ENCODE peak calls at places on chromosomes 11 and 22, in eight cellular contexts. One of them, this sample, is unnamed.

GRCh38 chr11:118895093-118896039 is 11.7 kb downstream of the CXCR5 start:
- DNase-seq in choroid plexus epithelial cell: no peak
- DNase-seq in NCI-H1930: no peak
- DNase-seq in kidney glomerular epithelial cell: no peak
- DNase-seq in Calu3: no peak
- DNase-seq in stimulated activated CD8-positive, alpha-beta memory T cell treated with anti-CD3 and anti-CD28 coated beads, Interleukin-2, amount 100 ng/mL, for 1 hour: no peak
- DNase-seq in activated CD8-positive, alpha-beta memory T cell treated with anti-CD3 and anti-CD28 coated beads for 48 hours: no peak
- DNase-seq in H54: no peak
- DNase-seq in this sample: no peak

GRCh38 chr22:19757985-19758895 is 2.3 kb upstream of the TBX1 start:
- DNase-seq in choroid plexus epithelial cell: no peak
- DNase-seq in NCI-H1930: no peak
- DNase-seq in kidney glomerular epithelial cell: no peak
- DNase-seq in Calu3: no peak
- DNase-seq in stimulated activated CD8-positive, alpha-beta memory T cell treated with anti-CD3 and anti-CD28 coated beads, Interleukin-2, amount 100 ng/mL, for 1 hour: no peak
- DNase-seq in activated CD8-positive, alpha-beta memory T cell treated with anti-CD3 and anti-CD28 coated beads for 48 hours: no peak
- DNase-seq in H54: no peak
- DNase-seq in this sample: no peak

GRCh38 chr11:107898270-107898669 is 30.0 kb upstream of the RAB39A start:
- DNase-seq in choroid plexus epithelial cell: peak
- DNase-seq in NCI-H1930: no peak
- DNase-seq in kidney glomerular epithelial cell: peak
- DNase-seq in Calu3: no peak
- DNase-seq in stimulated activated CD8-positive, alpha-beta memory T cell treated with anti-CD3 and anti-CD28 coated beads, Interleukin-2, amount 100 ng/mL, for 1 hour: no peak
- DNase-seq in activated CD8-positive, alpha-beta memory T cell treated with anti-CD3 and anti-CD28 coated beads for 48 hours: no peak
- DNase-seq in H54: peak
- DNase-seq in this sample: no peak

GRCh38 chr11:11395126-11395525 is 42.1 kb upstream of the CSNK2A3 start:
- DNase-seq in choroid plexus epithelial cell: no peak
- DNase-seq in NCI-H1930: no peak
- DNase-seq in kidney glomerular epithelial cell: no peak
- DNase-seq in Calu3: no peak
- DNase-seq in stimulated activated CD8-positive, alpha-beta memory T cell treated with anti-CD3 and anti-CD28 coated beads, Interleukin-2, amount 100 ng/mL, for 1 hour: no peak
- DNase-seq in activated CD8-positive, alpha-beta memory T cell treated with anti-CD3 and anti-CD28 coated beads for 48 hours: no peak
- DNase-seq in H54: no peak
- DNase-seq in this sample: no peak

GRCh38 chr22:44668190-44668885 is 33.7 kb upstream of the PRR5 start:
- DNase-seq in choroid plexus epithelial cell: no peak
- DNase-seq in NCI-H1930: peak
- DNase-seq in kidney glomerular epithelial cell: no peak
- DNase-seq in Calu3: no peak
- DNase-seq in stimulated activated CD8-positive, alpha-beta memory T cell treated with anti-CD3 and anti-CD28 coated beads, Interleukin-2, amount 100 ng/mL, for 1 hour: no peak
- DNase-seq in activated CD8-positive, alpha-beta memory T cell treated with anti-CD3 and anti-CD28 coated beads for 48 hours: no peak
- DNase-seq in H54: no peak
- DNase-seq in this sample: no peak

GRCh38 chr22:32533265-32534068 is 58.9 kb downstream of the FBXO7 start:
- DNase-seq in choroid plexus epithelial cell: peak
- DNase-seq in NCI-H1930: no peak
- DNase-seq in kidney glomerular epithelial cell: no peak
- DNase-seq in Calu3: no peak
- DNase-seq in stimulated activated CD8-positive, alpha-beta memory T cell treated with anti-CD3 and anti-CD28 coated beads, Interleukin-2, amount 100 ng/mL, for 1 hour: no peak
- DNase-seq in activated CD8-positive, alpha-beta memory T cell treated with anti-CD3 and anti-CD28 coated beads for 48 hours: no peak
- DNase-seq in H54: no peak
- DNase-seq in this sample: peak

GRCh38 chr22:49368976-49369725 is 458.5 kb downstream of the BRD1 start:
- DNase-seq in choroid plexus epithelial cell: no peak
- DNase-seq in NCI-H1930: peak
- DNase-seq in kidney glomerular epithelial cell: no peak
- DNase-seq in Calu3: no peak
- DNase-seq in stimulated activated CD8-positive, alpha-beta memory T cell treated with anti-CD3 and anti-CD28 coated beads, Interleukin-2, amount 100 ng/mL, for 1 hour: no peak
- DNase-seq in activated CD8-positive, alpha-beta memory T cell treated with anti-CD3 and anti-CD28 coated beads for 48 hours: no peak
- DNase-seq in H54: peak
- DNase-seq in this sample: no peak

GRCh38 chr22:41040483-41040882 is 51.9 kb upstream of the EP300 start:
- DNase-seq in choroid plexus epithelial cell: no peak
- DNase-seq in NCI-H1930: no peak
- DNase-seq in kidney glomerular epithelial cell: no peak
- DNase-seq in Calu3: no peak
- DNase-seq in stimulated activated CD8-positive, alpha-beta memory T cell treated with anti-CD3 and anti-CD28 coated beads, Interleukin-2, amount 100 ng/mL, for 1 hour: no peak
- DNase-seq in activated CD8-positive, alpha-beta memory T cell treated with anti-CD3 and anti-CD28 coated beads for 48 hours: no peak
- DNase-seq in H54: no peak
- DNase-seq in this sample: no peak

GRCh38 chr11:8531312-8531711 is 62.7 kb downstream of the STK33 start:
- DNase-seq in choroid plexus epithelial cell: no peak
- DNase-seq in NCI-H1930: no peak
- DNase-seq in kidney glomerular epithelial cell: no peak
- DNase-seq in Calu3: no peak
- DNase-seq in stimulated activated CD8-positive, alpha-beta memory T cell treated with anti-CD3 and anti-CD28 coated beads, Interleukin-2, amount 100 ng/mL, for 1 hour: no peak
- DNase-seq in activated CD8-positive, alpha-beta memory T cell treated with anti-CD3 and anti-CD28 coated beads for 48 hours: no peak
- DNase-seq in H54: no peak
- DNase-seq in this sample: no peak

GRCh38 chr11:93710239-93710638 is 31.1 kb downstream of the TAF1D start:
- DNase-seq in choroid plexus epithelial cell: no peak
- DNase-seq in NCI-H1930: no peak
- DNase-seq in kidney glomerular epithelial cell: no peak
- DNase-seq in Calu3: no peak
- DNase-seq in stimulated activated CD8-positive, alpha-beta memory T cell treated with anti-CD3 and anti-CD28 coated beads, Interleukin-2, amount 100 ng/mL, for 1 hour: no peak
- DNase-seq in activated CD8-positive, alpha-beta memory T cell treated with anti-CD3 and anti-CD28 coated beads for 48 hours: no peak
- DNase-seq in H54: no peak
- DNase-seq in this sample: no peak

GRCh38 chr11:119295178-119295577 is 21.8 kb downstream of the MCAM start:
- DNase-seq in choroid plexus epithelial cell: no peak
- DNase-seq in NCI-H1930: no peak
- DNase-seq in kidney glomerular epithelial cell: no peak
- DNase-seq in Calu3: no peak
- DNase-seq in stimulated activated CD8-positive, alpha-beta memory T cell treated with anti-CD3 and anti-CD28 coated beads, Interleukin-2, amount 100 ng/mL, for 1 hour: no peak
- DNase-seq in activated CD8-positive, alpha-beta memory T cell treated with anti-CD3 and anti-CD28 coated beads for 48 hours: no peak
- DNase-seq in H54: no peak
- DNase-seq in this sample: no peak

GRCh38 chr11:73223998-73224730 is 6.1 kb downstream of the P2RY2 start:
- DNase-seq in choroid plexus epithelial cell: no peak
- DNase-seq in NCI-H1930: no peak
- DNase-seq in kidney glomerular epithelial cell: no peak
- DNase-seq in Calu3: no peak
- DNase-seq in stimulated activated CD8-positive, alpha-beta memory T cell treated with anti-CD3 and anti-CD28 coated beads, Interleukin-2, amount 100 ng/mL, for 1 hour: no peak
- DNase-seq in activated CD8-positive, alpha-beta memory T cell treated with anti-CD3 and anti-CD28 coated beads for 48 hours: no peak
- DNase-seq in H54: no peak
- DNase-seq in this sample: no peak

GRCh38 chr11:110710520-110711381 is 1.5 kb downstream of the ARHGAP20 start:
- DNase-seq in choroid plexus epithelial cell: peak
- DNase-seq in NCI-H1930: no peak
- DNase-seq in kidney glomerular epithelial cell: peak
- DNase-seq in Calu3: no peak
- DNase-seq in stimulated activated CD8-positive, alpha-beta memory T cell treated with anti-CD3 and anti-CD28 coated beads, Interleukin-2, amount 100 ng/mL, for 1 hour: no peak
- DNase-seq in activated CD8-positive, alpha-beta memory T cell treated with anti-CD3 and anti-CD28 coated beads for 48 hours: no peak
- DNase-seq in H54: no peak
- DNase-seq in this sample: no peak

GRCh38 chr22:39242809-39243442 is 1.9 kb downstream of the PDGFB start:
- DNase-seq in choroid plexus epithelial cell: no peak
- DNase-seq in NCI-H1930: no peak
- DNase-seq in kidney glomerular epithelial cell: no peak
- DNase-seq in Calu3: peak
- DNase-seq in stimulated activated CD8-positive, alpha-beta memory T cell treated with anti-CD3 and anti-CD28 coated beads, Interleukin-2, amount 100 ng/mL, for 1 hour: no peak
- DNase-seq in activated CD8-positive, alpha-beta memory T cell treated with anti-CD3 and anti-CD28 coated beads for 48 hours: no peak
- DNase-seq in H54: no peak
- DNase-seq in this sample: no peak

GRCh38 chr22:31977141-31977781 is 32.9 kb downstream of the YWHAH start:
- DNase-seq in choroid plexus epithelial cell: peak
- DNase-seq in NCI-H1930: peak
- DNase-seq in kidney glomerular epithelial cell: peak
- DNase-seq in Calu3: peak
- DNase-seq in stimulated activated CD8-positive, alpha-beta memory T cell treated with anti-CD3 and anti-CD28 coated beads, Interleukin-2, amount 100 ng/mL, for 1 hour: peak
- DNase-seq in activated CD8-positive, alpha-beta memory T cell treated with anti-CD3 and anti-CD28 coated beads for 48 hours: peak
- DNase-seq in H54: peak
- DNase-seq in this sample: peak

GRCh38 chr11:132111781-132112380 is 741.5 kb downstream of the NTM start:
- DNase-seq in choroid plexus epithelial cell: peak
- DNase-seq in NCI-H1930: no peak
- DNase-seq in kidney glomerular epithelial cell: peak
- DNase-seq in Calu3: no peak
- DNase-seq in stimulated activated CD8-positive, alpha-beta memory T cell treated with anti-CD3 and anti-CD28 coated beads, Interleukin-2, amount 100 ng/mL, for 1 hour: no peak
- DNase-seq in activated CD8-positive, alpha-beta memory T cell treated with anti-CD3 and anti-CD28 coated beads for 48 hours: no peak
- DNase-seq in H54: no peak
- DNase-seq in this sample: peak

GRCh38 chr22:30870451-30871345 is 97.9 kb downstream of the MORC2 start:
- DNase-seq in choroid plexus epithelial cell: no peak
- DNase-seq in NCI-H1930: no peak
- DNase-seq in kidney glomerular epithelial cell: no peak
- DNase-seq in Calu3: no peak
- DNase-seq in stimulated activated CD8-positive, alpha-beta memory T cell treated with anti-CD3 and anti-CD28 coated beads, Interleukin-2, amount 100 ng/mL, for 1 hour: no peak
- DNase-seq in activated CD8-positive, alpha-beta memory T cell treated with anti-CD3 and anti-CD28 coated beads for 48 hours: no peak
- DNase-seq in H54: no peak
- DNase-seq in this sample: peak

GRCh38 chr11:79100093-79100704 is 340.6 kb downstream of the TENM4 start:
- DNase-seq in choroid plexus epithelial cell: peak
- DNase-seq in NCI-H1930: no peak
- DNase-seq in kidney glomerular epithelial cell: peak
- DNase-seq in Calu3: peak
- DNase-seq in stimulated activated CD8-positive, alpha-beta memory T cell treated with anti-CD3 and anti-CD28 coated beads, Interleukin-2, amount 100 ng/mL, for 1 hour: no peak
- DNase-seq in activated CD8-positive, alpha-beta memory T cell treated with anti-CD3 and anti-CD28 coated beads for 48 hours: no peak
- DNase-seq in H54: peak
- DNase-seq in this sample: peak

GRCh38 chr11:32005786-32006406 is 85.0 kb upstream of the RCN1 start:
- DNase-seq in choroid plexus epithelial cell: no peak
- DNase-seq in NCI-H1930: no peak
- DNase-seq in kidney glomerular epithelial cell: no peak
- DNase-seq in Calu3: no peak
- DNase-seq in stimulated activated CD8-positive, alpha-beta memory T cell treated with anti-CD3 and anti-CD28 coated beads, Interleukin-2, amount 100 ng/mL, for 1 hour: no peak
- DNase-seq in activated CD8-positive, alpha-beta memory T cell treated with anti-CD3 and anti-CD28 coated beads for 48 hours: no peak
- DNase-seq in H54: peak
- DNase-seq in this sample: no peak

GRCh38 chr11:120929664-120930154 is 94.2 kb upstream of the TBCEL start:
- DNase-seq in choroid plexus epithelial cell: peak
- DNase-seq in NCI-H1930: peak
- DNase-seq in kidney glomerular epithelial cell: no peak
- DNase-seq in Calu3: peak
- DNase-seq in stimulated activated CD8-positive, alpha-beta memory T cell treated with anti-CD3 and anti-CD28 coated beads, Interleukin-2, amount 100 ng/mL, for 1 hour: no peak
- DNase-seq in activated CD8-positive, alpha-beta memory T cell treated with anti-CD3 and anti-CD28 coated beads for 48 hours: no peak
- DNase-seq in H54: peak
- DNase-seq in this sample: no peak

GRCh38 chr22:37582526-37582925 is 2.6 kb upstream of the LGALS2 start:
- DNase-seq in choroid plexus epithelial cell: no peak
- DNase-seq in NCI-H1930: no peak
- DNase-seq in kidney glomerular epithelial cell: no peak
- DNase-seq in Calu3: no peak
- DNase-seq in stimulated activated CD8-positive, alpha-beta memory T cell treated with anti-CD3 and anti-CD28 coated beads, Interleukin-2, amount 100 ng/mL, for 1 hour: no peak
- DNase-seq in activated CD8-positive, alpha-beta memory T cell treated with anti-CD3 and anti-CD28 coated beads for 48 hours: no peak
- DNase-seq in H54: no peak
- DNase-seq in this sample: no peak

GRCh38 chr11:43756575-43756974 is 76.0 kb downstream of the HSD17B12 start:
- DNase-seq in choroid plexus epithelial cell: peak
- DNase-seq in NCI-H1930: no peak
- DNase-seq in kidney glomerular epithelial cell: peak
- DNase-seq in Calu3: no peak
- DNase-seq in stimulated activated CD8-positive, alpha-beta memory T cell treated with anti-CD3 and anti-CD28 coated beads, Interleukin-2, amount 100 ng/mL, for 1 hour: no peak
- DNase-seq in activated CD8-positive, alpha-beta memory T cell treated with anti-CD3 and anti-CD28 coated beads for 48 hours: no peak
- DNase-seq in H54: no peak
- DNase-seq in this sample: no peak

GRCh38 chr11:16081756-16082531 is 274.4 kb downstream of the SOX6 start:
- DNase-seq in choroid plexus epithelial cell: no peak
- DNase-seq in NCI-H1930: peak
- DNase-seq in kidney glomerular epithelial cell: no peak
- DNase-seq in Calu3: no peak
- DNase-seq in stimulated activated CD8-positive, alpha-beta memory T cell treated with anti-CD3 and anti-CD28 coated beads, Interleukin-2, amount 100 ng/mL, for 1 hour: no peak
- DNase-seq in activated CD8-positive, alpha-beta memory T cell treated with anti-CD3 and anti-CD28 coated beads for 48 hours: no peak
- DNase-seq in H54: no peak
- DNase-seq in this sample: no peak

GRCh38 chr11:69568809-69569097 is 72.2 kb upstream of the CCND1 start:
- DNase-seq in choroid plexus epithelial cell: no peak
- DNase-seq in NCI-H1930: no peak
- DNase-seq in kidney glomerular epithelial cell: no peak
- DNase-seq in Calu3: no peak
- DNase-seq in stimulated activated CD8-positive, alpha-beta memory T cell treated with anti-CD3 and anti-CD28 coated beads, Interleukin-2, amount 100 ng/mL, for 1 hour: no peak
- DNase-seq in activated CD8-positive, alpha-beta memory T cell treated with anti-CD3 and anti-CD28 coated beads for 48 hours: no peak
- DNase-seq in H54: no peak
- DNase-seq in this sample: no peak

GRCh38 chr11:82872377-82873150 is 27.7 kb downstream of the PRCP start:
- DNase-seq in choroid plexus epithelial cell: no peak
- DNase-seq in NCI-H1930: no peak
- DNase-seq in kidney glomerular epithelial cell: no peak
- DNase-seq in Calu3: no peak
- DNase-seq in stimulated activated CD8-positive, alpha-beta memory T cell treated with anti-CD3 and anti-CD28 coated beads, Interleukin-2, amount 100 ng/mL, for 1 hour: no peak
- DNase-seq in activated CD8-positive, alpha-beta memory T cell treated with anti-CD3 and anti-CD28 coated beads for 48 hours: no peak
- DNase-seq in H54: no peak
- DNase-seq in this sample: no peak

GRCh38 chr22:46376908-46377565 is 41.5 kb downstream of the TRMU start:
- DNase-seq in choroid plexus epithelial cell: no peak
- DNase-seq in NCI-H1930: no peak
- DNase-seq in kidney glomerular epithelial cell: no peak
- DNase-seq in Calu3: no peak
- DNase-seq in stimulated activated CD8-positive, alpha-beta memory T cell treated with anti-CD3 and anti-CD28 coated beads, Interleukin-2, amount 100 ng/mL, for 1 hour: no peak
- DNase-seq in activated CD8-positive, alpha-beta memory T cell treated with anti-CD3 and anti-CD28 coated beads for 48 hours: no peak
- DNase-seq in H54: no peak
- DNase-seq in this sample: no peak

GRCh38 chr11:32562839-32563599 is 20.6 kb upstream of the EIF3M start:
- DNase-seq in choroid plexus epithelial cell: peak
- DNase-seq in NCI-H1930: no peak
- DNase-seq in kidney glomerular epithelial cell: peak
- DNase-seq in Calu3: no peak
- DNase-seq in stimulated activated CD8-positive, alpha-beta memory T cell treated with anti-CD3 and anti-CD28 coated beads, Interleukin-2, amount 100 ng/mL, for 1 hour: no peak
- DNase-seq in activated CD8-positive, alpha-beta memory T cell treated with anti-CD3 and anti-CD28 coated beads for 48 hours: no peak
- DNase-seq in H54: no peak
- DNase-seq in this sample: no peak

GRCh38 chr11:128956401-128957203 is 13.9 kb upstream of the TP53AIP1 start:
- DNase-seq in choroid plexus epithelial cell: peak
- DNase-seq in NCI-H1930: peak
- DNase-seq in kidney glomerular epithelial cell: peak
- DNase-seq in Calu3: peak
- DNase-seq in stimulated activated CD8-positive, alpha-beta memory T cell treated with anti-CD3 and anti-CD28 coated beads, Interleukin-2, amount 100 ng/mL, for 1 hour: no peak
- DNase-seq in activated CD8-positive, alpha-beta memory T cell treated with anti-CD3 and anti-CD28 coated beads for 48 hours: no peak
- DNase-seq in H54: peak
- DNase-seq in this sample: peak

GRCh38 chr11:48366365-48366764 is at the start of gene OR4C5:
- DNase-seq in choroid plexus epithelial cell: no peak
- DNase-seq in NCI-H1930: no peak
- DNase-seq in kidney glomerular epithelial cell: no peak
- DNase-seq in Calu3: no peak
- DNase-seq in stimulated activated CD8-positive, alpha-beta memory T cell treated with anti-CD3 and anti-CD28 coated beads, Interleukin-2, amount 100 ng/mL, for 1 hour: no peak
- DNase-seq in activated CD8-positive, alpha-beta memory T cell treated with anti-CD3 and anti-CD28 coated beads for 48 hours: no peak
- DNase-seq in H54: no peak
- DNase-seq in this sample: no peak

GRCh38 chr11:35166369-35167360 is 27.7 kb downstream of the CD44 start:
- DNase-seq in choroid plexus epithelial cell: peak
- DNase-seq in NCI-H1930: no peak
- DNase-seq in kidney glomerular epithelial cell: peak
- DNase-seq in Calu3: peak
- DNase-seq in stimulated activated CD8-positive, alpha-beta memory T cell treated with anti-CD3 and anti-CD28 coated beads, Interleukin-2, amount 100 ng/mL, for 1 hour: no peak
- DNase-seq in activated CD8-positive, alpha-beta memory T cell treated with anti-CD3 and anti-CD28 coated beads for 48 hours: no peak
- DNase-seq in H54: peak
- DNase-seq in this sample: peak

GRCh38 chr11:125638315-125638714 is 13.4 kb downstream of the CHEK1 start:
- DNase-seq in choroid plexus epithelial cell: no peak
- DNase-seq in NCI-H1930: no peak
- DNase-seq in kidney glomerular epithelial cell: peak
- DNase-seq in Calu3: no peak
- DNase-seq in stimulated activated CD8-positive, alpha-beta memory T cell treated with anti-CD3 and anti-CD28 coated beads, Interleukin-2, amount 100 ng/mL, for 1 hour: no peak
- DNase-seq in activated CD8-positive, alpha-beta memory T cell treated with anti-CD3 and anti-CD28 coated beads for 48 hours: no peak
- DNase-seq in H54: no peak
- DNase-seq in this sample: no peak

GRCh38 chr11:22192642-22193347 is at the start of gene ANO5:
- DNase-seq in choroid plexus epithelial cell: no peak
- DNase-seq in NCI-H1930: peak
- DNase-seq in kidney glomerular epithelial cell: peak
- DNase-seq in Calu3: peak
- DNase-seq in stimulated activated CD8-positive, alpha-beta memory T cell treated with anti-CD3 and anti-CD28 coated beads, Interleukin-2, amount 100 ng/mL, for 1 hour: no peak
- DNase-seq in activated CD8-positive, alpha-beta memory T cell treated with anti-CD3 and anti-CD28 coated beads for 48 hours: no peak
- DNase-seq in H54: no peak
- DNase-seq in this sample: peak

GRCh38 chr22:27292542-27293298 is 508.8 kb downstream of the MN1 start:
- DNase-seq in choroid plexus epithelial cell: no peak
- DNase-seq in NCI-H1930: no peak
- DNase-seq in kidney glomerular epithelial cell: no peak
- DNase-seq in Calu3: no peak
- DNase-seq in stimulated activated CD8-positive, alpha-beta memory T cell treated with anti-CD3 and anti-CD28 coated beads, Interleukin-2, amount 100 ng/mL, for 1 hour: no peak
- DNase-seq in activated CD8-positive, alpha-beta memory T cell treated with anti-CD3 and anti-CD28 coated beads for 48 hours: no peak
- DNase-seq in H54: no peak
- DNase-seq in this sample: no peak

GRCh38 chr22:22848364-22848866 is 39.2 kb upstream of the IGLL5 start:
- DNase-seq in choroid plexus epithelial cell: peak
- DNase-seq in NCI-H1930: peak
- DNase-seq in kidney glomerular epithelial cell: peak
- DNase-seq in Calu3: peak
- DNase-seq in stimulated activated CD8-positive, alpha-beta memory T cell treated with anti-CD3 and anti-CD28 coated beads, Interleukin-2, amount 100 ng/mL, for 1 hour: peak
- DNase-seq in activated CD8-positive, alpha-beta memory T cell treated with anti-CD3 and anti-CD28 coated beads for 48 hours: peak
- DNase-seq in H54: peak
- DNase-seq in this sample: peak